ENCODE peak calls at places on chromosome 12, in eight cellular contexts. M, J, O, I, U, T, S and W are unnamed samples.

GRCh38 chr12:49264466-49264872 is 413 bp upstream of the TUBA1C start:
- DNase-seq in O (no peak), S (no peak), J (peak), M (no peak), T (peak), I (no peak), U (peak), W (no peak)

GRCh38 chr12:52900166-52900895 is 4.5 kb downstream of the KRT8 start:
- DNase-seq in M (no peak), O (no peak), J (no peak), S (no peak), I (no peak), T (no peak), U (no peak), W (no peak)

GRCh38 chr12:104578453-104578852 is 121.7 kb downstream of the CHST11 start:
- DNase-seq in U (no peak), M (peak), T (no peak), J (no peak), O (no peak), I (no peak), S (no peak), W (no peak)

GRCh38 chr12:100574262-100575074 is 984 bp downstream of the GAS2L3 start:
- DNase-seq in J (no peak), M (no peak), O (no peak), I (no peak), T (no peak), S (no peak), U (no peak), W (peak)

GRCh38 chr12:90013409-90013808 is 304.8 kb upstream of the ATP2B1 start:
- DNase-seq in U (no peak), O (no peak), I (no peak), J (no peak), M (no peak), T (no peak), S (no peak), W (no peak)

GRCh38 chr12:835754-836493 is 83.5 kb downstream of the WNK1 start:
- DNase-seq in M (no peak), S (no peak), J (no peak), U (no peak), O (no peak), T (no peak), I (no peak), W (no peak)

GRCh38 chr12:63353559-63353958 is 202.6 kb upstream of the AVPR1A start:
- DNase-seq in J (no peak), S (no peak), U (no peak), I (no peak), T (no peak), O (no peak), M (no peak), W (no peak)

GRCh38 chr12:101552277-101552676 is 42.5 kb upstream of the MYBPC1 start:
- DNase-seq in U (no peak), O (no peak), T (no peak), J (no peak), M (no peak), S (no peak), I (no peak), W (no peak)

GRCh38 chr12:88854260-88854659 is 274.0 kb upstream of the KITLG start:
- DNase-seq in O (no peak), T (no peak), U (no peak), S (no peak), I (no peak), J (no peak), M (no peak), W (no peak)

GRCh38 chr12:125175576-125175975 is 110.3 kb downstream of the AACS start:
- DNase-seq in O (no peak), T (no peak), S (no peak), U (no peak), I (no peak), J (no peak), M (no peak), W (no peak)

GRCh38 chr12:16681196-16681595 is 75.2 kb upstream of the LMO3 start:
- DNase-seq in I (no peak), O (no peak), T (no peak), U (no peak), M (no peak), J (no peak), S (no peak), W (no peak)